ENCODE peak calls at places on chromosome 20, in six cellular contexts. U is SK-N-SH, B is HepG2, P is K562, F is HCT116, K is H1. R is an unnamed sample.
A peak's percentile ranks its signal among the peaks of the same experiment; 100 is the strongest.

GRCh38 chr20:50575869-50576720 is 65.9 kb downstream of the PTPN1 start:
- DNase-seq in U (peak; percentile 70), B (peak; percentile 63), P (peak; percentile 51), F (peak; percentile 22), K (peak; percentile 74), R (no peak)

GRCh38 chr20:22716824-22717351 is 132.5 kb upstream of the FOXA2 start:
- DNase-seq in U (no peak), B (no peak), P (no peak), F (no peak), K (no peak), R (no peak)

GRCh38 chr20:24097051-24097450 is 108.5 kb upstream of the GGTLC1 start:
- DNase-seq in U (no peak), B (no peak), P (no peak), F (no peak), K (no peak), R (no peak)

GRCh38 chr20:47456952-47457724 is 44.5 kb upstream of the NCOA3 start:
- DNase-seq in U (no peak), B (no peak), P (no peak), F (no peak), K (no peak), R (no peak)

GRCh38 chr20:36644032-36644712 is 1.8 kb downstream of the SLA2 start:
- DNase-seq in U (no peak), B (no peak), P (no peak), F (no peak), K (no peak), R (no peak)

GRCh38 chr20:58776109-58776508 is 74.6 kb downstream of the GNAS-AS1 start:
- DNase-seq in U (no peak), B (no peak), P (no peak), F (no peak), K (no peak), R (no peak)

GRCh38 chr20:43725666-43726065 is 1.1 kb downstream of the GTSF1L start:
- DNase-seq in U (no peak), B (no peak), P (no peak), F (no peak), K (no peak), R (no peak)

GRCh38 chr20:13397300-13397724 is 176.2 kb downstream of the ISM1 start:
- DNase-seq in U (no peak), B (no peak), P (no peak), F (no peak), K (no peak), R (no peak)

GRCh38 chr20:35329435-35330139 is 37.4 kb upstream of the FAM83C start:
- DNase-seq in U (peak; percentile 34), B (peak; percentile 75), P (peak; percentile 82), F (no peak), K (peak; percentile 89), R (no peak)

GRCh38 chr20:25225642-25226432 is 22.0 kb upstream of the PYGB start:
- DNase-seq in U (peak; percentile 47), B (no peak), P (no peak), F (no peak), K (no peak), R (no peak)

GRCh38 chr20:58716476-58717277 is 24.1 kb downstream of the NPEPL1 start:
- DNase-seq in U (peak; percentile 56), B (peak; percentile 53), P (no peak), F (no peak), K (peak; percentile 46), R (no peak)

GRCh38 chr20:21708738-21709534 is 3.5 kb downstream of the PAX1 start:
- DNase-seq in U (no peak), B (no peak), P (no peak), F (no peak), K (no peak), R (no peak)

GRCh38 chr20:14415492-14415891 is 78.1 kb upstream of the FLRT3 start:
- DNase-seq in U (no peak), B (no peak), P (no peak), F (no peak), K (no peak), R (no peak)

GRCh38 chr20:787827-788226 is 19.5 kb upstream of the SLC52A3 start:
- DNase-seq in U (no peak), B (no peak), P (no peak), F (no peak), K (no peak), R (no peak)

GRCh38 chr20:19977373-19977770 is 39.8 kb upstream of the NAA20 start:
- DNase-seq in U (no peak), B (no peak), P (no peak), F (no peak), K (no peak), R (no peak)

GRCh38 chr20:59751075-59751711 is 146.9 kb downstream of the PHACTR3 start:
- DNase-seq in U (peak; percentile 92), B (peak; percentile 52), P (peak; percentile 76), F (peak; percentile 27), K (peak; percentile 84), R (peak; percentile 5)

GRCh38 chr20:8151371-8151770 is 19.3 kb downstream of the PLCB1 start:
- DNase-seq in U (no peak), B (no peak), P (no peak), F (no peak), K (no peak), R (no peak)

GRCh38 chr20:63475209-63475608 is 2.8 kb upstream of the KCNQ2 start:
- DNase-seq in U (no peak), B (no peak), P (peak; percentile 64), F (no peak), K (no peak), R (no peak)

GRCh38 chr20:15515706-15516105 is 1057.5 kb downstream of the KIF16B start:
- DNase-seq in U (peak; percentile 10), B (no peak), P (no peak), F (no peak), K (no peak), R (no peak)

GRCh38 chr20:38649275-38649891 is 47.8 kb downstream of the ARHGAP40 start:
- DNase-seq in U (peak; percentile 72), B (peak; percentile 59), P (peak; percentile 44), F (no peak), K (peak; percentile 66), R (no peak)

GRCh38 chr20:49505518-49505917 is 23.1 kb upstream of the KCNB1 start:
- DNase-seq in U (peak; percentile 78), B (no peak), P (no peak), F (no peak), K (peak; percentile 75), R (no peak)

GRCh38 chr20:32470025-32470861 is 112.1 kb downstream of the ASXL1 start:
- DNase-seq in U (peak; percentile 75), B (peak; percentile 71), P (peak; percentile 51), F (peak; percentile 16), K (peak; percentile 84), R (no peak)

GRCh38 chr20:1423625-1424106 is 30.8 kb upstream of the FKBP1A start:
- DNase-seq in U (no peak), B (peak; percentile 92), P (peak; percentile 44), F (peak; percentile 67), K (peak; percentile 65), R (no peak)

GRCh38 chr20:6689339-6689973 is 78.0 kb upstream of the BMP2 start:
- DNase-seq in U (no peak), B (no peak), P (no peak), F (no peak), K (no peak), R (no peak)

GRCh38 chr20:50399003-50399916 is 110.9 kb upstream of the PTPN1 start:
- DNase-seq in U (no peak), B (peak; percentile 99), P (peak; percentile 41), F (no peak), K (no peak), R (no peak)

GRCh38 chr20:32285621-32286334 is 8.3 kb downstream of the KIF3B start:
- DNase-seq in U (no peak), B (no peak), P (peak; percentile 73), F (no peak), K (no peak), R (no peak)

GRCh38 chr20:60823001-60823649 is 428.9 kb upstream of the CDH4 start:
- DNase-seq in U (no peak), B (no peak), P (no peak), F (no peak), K (no peak), R (no peak)

GRCh38 chr20:21189761-21190523 is 64.1 kb downstream of the KIZ start:
- DNase-seq in U (no peak), B (no peak), P (no peak), F (no peak), K (peak; percentile 75), R (no peak)

GRCh38 chr20:3803289-3803688 is 7.2 kb downstream of the CDC25B start:
- DNase-seq in U (no peak), B (no peak), P (no peak), F (no peak), K (no peak), R (no peak)
- H3K4me1 ChIP-seq in U (peaks cover 39% of the 10 kb centered on the region), B (peaks cover 41% of the 10 kb centered on the region), P (peaks cover 8% of the 10 kb centered on the region), F (peaks cover 55% of the 10 kb centered on the region), K (peaks cover 30% of the 10 kb centered on the region), R (peaks cover 42% of the 10 kb centered on the region)

DNA sequence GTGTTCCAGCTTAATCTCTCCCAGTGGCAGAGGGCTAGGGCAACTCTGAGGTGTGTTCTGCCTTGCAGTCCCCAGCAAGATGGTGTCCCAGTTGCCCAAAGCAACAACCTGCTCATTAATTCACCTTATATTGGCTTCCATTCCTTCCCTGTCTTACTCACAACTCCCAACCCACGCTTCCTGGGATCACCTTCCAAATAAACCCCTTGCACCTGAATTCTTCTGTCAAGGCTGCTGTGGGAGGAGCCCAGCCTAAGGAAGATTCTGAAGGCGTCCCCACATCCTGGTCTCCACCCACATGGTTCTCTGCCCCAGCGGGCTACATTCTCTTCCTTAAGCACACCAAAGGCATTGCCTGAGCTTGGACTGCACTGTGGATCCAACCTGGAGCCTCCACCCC is 116.6 kb upstream of the MAFB start:
- DNase-seq in U (no peak), B (no peak), P (no peak), F (no peak), K (no peak), R (no peak)
- TF ChIP-seq SIN3A in U (no peak), B (no peak), P (no peak), F (no peak), K (no peak), R (no peak)

DNA sequence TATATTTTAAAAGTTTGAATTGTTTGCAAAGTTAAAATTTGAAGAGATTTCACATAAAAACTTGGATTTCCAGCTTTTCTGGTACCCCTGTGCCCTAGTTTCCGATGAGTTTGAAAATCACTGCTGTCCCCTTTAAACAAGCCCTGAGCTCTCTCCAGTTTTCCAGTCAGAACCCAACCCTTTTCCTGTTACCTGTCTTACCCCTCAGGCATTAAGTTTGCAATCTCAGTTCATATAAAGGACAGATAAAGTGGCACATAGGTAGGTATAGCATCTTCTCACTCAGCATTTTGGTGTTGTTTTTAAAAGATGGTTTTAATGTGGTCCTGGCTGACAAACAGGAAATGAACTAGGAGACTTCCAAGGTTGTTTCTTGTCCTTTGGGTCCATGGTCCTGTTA is 82.8 kb downstream of the JAG1 start:
- DNase-seq in U (no peak), B (no peak), P (no peak), F (no peak), K (no peak), R (no peak)
- H3K4me1 ChIP-seq in U (peaks cover 3% of the 10 kb centered on the region), B (peaks cover 29% of the 10 kb centered on the region), P (no peaks in the 10 kb centered on the region), F (peaks cover 20% of the 10 kb centered on the region), K (no peaks in the 10 kb centered on the region), R (no peaks in the 10 kb centered on the region)

DNA sequence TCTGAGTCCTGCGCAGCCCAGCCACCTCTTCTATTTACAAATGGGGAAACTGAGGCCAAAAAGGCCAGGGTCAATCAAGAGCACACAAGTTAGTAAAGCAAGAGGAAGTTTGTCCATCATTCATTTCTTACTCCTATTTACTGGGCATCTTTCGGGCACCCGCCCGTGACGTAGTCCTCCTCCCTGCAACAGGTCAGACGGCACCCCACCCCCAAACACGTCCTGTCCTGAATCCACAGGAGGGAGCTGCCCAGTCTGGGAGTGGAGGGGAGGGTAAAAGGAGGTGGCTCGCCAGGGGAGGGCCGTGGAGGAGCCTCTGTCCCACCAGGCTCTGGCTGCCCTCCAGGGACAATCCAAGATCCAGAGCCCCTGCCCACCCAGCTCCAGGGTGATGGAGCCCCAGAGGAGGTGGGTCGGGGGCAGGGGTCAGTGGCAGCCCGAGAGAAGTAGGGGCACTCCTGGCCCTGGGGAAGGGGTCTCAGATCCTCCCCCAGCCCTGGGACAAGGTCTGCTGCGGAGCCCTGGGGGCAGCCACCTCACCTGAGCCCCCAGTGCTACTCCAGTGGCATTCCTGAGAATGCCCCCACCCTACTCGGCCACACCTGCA is 2.5 kb upstream of the LAMA5 start:
- DNase-seq in U (no peak), B (no peak), P (no peak), F (no peak), K (no peak), R (no peak)
- TF ChIP-seq SIN3A in U (no peak), B (no peak), P (no peak), F (no peak), K (no peak), R (no peak)

R was measured in Panc1.